ENCODE peak calls at places on chromosomes 2 and 18, in seven cellular contexts. R is ELR, Q is HT1080, W is transverse colon, M is H4, O is dermis microvascular lymphatic vessel endothelial cell, E is GM20000. D is an unnamed sample.

GRCh38 chr2:85765081-85765731 is 11.4 kb downstream of the ATOH8 start:
- DNase-seq in R (no peak), Q (no peak), W (no peak), M (peak; percentile 68), O (peak; percentile 33), E (no peak), D (peak; percentile 66)

GRCh38 chr2:195891081-195891480 is 177.6 kb downstream of the DNAH7 start:
- DNase-seq in R (no peak), Q (no peak), W (no peak), M (no peak), O (no peak), E (no peak), D (no peak)

GRCh38 chr2:54336136-54336976 is 80.3 kb upstream of the TSPYL6 start:
- DNase-seq in R (peak; percentile 54), Q (peak; percentile 50), W (no peak), M (no peak), O (no peak), E (no peak), D (no peak)

GRCh38 chr18:70234667-70235459 is 29.4 kb upstream of the RTTN start:
- DNase-seq in R (peak; percentile 53), Q (no peak), W (no peak), M (no peak), O (no peak), E (no peak), D (peak; percentile 74)

GRCh38 chr2:190534310-190535118 is at the start of gene NEMP2:
- DNase-seq in R (peak; percentile 89), Q (peak; percentile 83), W (peak; percentile 84), M (peak; percentile 52), O (no peak), E (peak; percentile 91), D (peak; percentile 88)

GRCh38 chr2:84919885-84920580 is 14.6 kb downstream of the TMSB10 start:
- DNase-seq in R (peak; percentile 99), Q (peak; percentile 92), W (peak; percentile 42), M (peak; percentile 96), O (peak; percentile 98), E (peak; percentile 51), D (peak; percentile 94)

GRCh38 chr18:59272971-59273935 is at the start of gene RAX:
- DNase-seq in R (peak; percentile 46), Q (peak; percentile 21), W (no peak), M (no peak), O (no peak), E (peak; percentile 80), D (peak; percentile 83)

GRCh38 chr2:18404708-18405107 is 155.7 kb downstream of the RDH14 start:
- DNase-seq in R (peak; percentile 24), Q (peak; percentile 17), W (no peak), M (peak; percentile 3), O (no peak), E (no peak), D (peak; percentile 8)

GRCh38 chr2:101047075-101047766 is 45.1 kb downstream of the RPL31 start:
- DNase-seq in R (peak; percentile 57), Q (peak; percentile 81), W (no peak), M (peak; percentile 45), O (peak; percentile 66), E (no peak), D (peak; percentile 81)

GRCh38 chr2:20676353-20677215 is 9.6 kb downstream of the GDF7 start:
- DNase-seq in R (no peak), Q (no peak), W (peak; percentile 56), M (no peak), O (no peak), E (no peak), D (no peak)